ENCODE peak calls at places on chromosomes 16 and 17, in four cellular contexts. G, K, Q and R are unnamed samples.

GRCh38 chr16:56667581-56668571 is at the start of gene MT1G:
- DNase-seq in K (peak; percentile 80), G (peak; percentile 12), Q (no peak), R (peak; percentile 55)

GRCh38 chr16:1543085-1543896 is 9.8 kb downstream of the TMEM204 start:
- DNase-seq in Q (peak; percentile 85), K (peak; percentile 80), G (peak; percentile 65), R (peak; percentile 89)

GRCh38 chr17:82658331-82658730 is 10.1 kb upstream of the WDR45B start:
- DNase-seq in Q (no peak), G (no peak), K (no peak), R (no peak)

GRCh38 chr16:1825864-1826690 is 548 bp downstream of the HAGH start:
- DNase-seq in G (no peak), Q (peak; percentile 62), K (no peak), R (peak; percentile 26)

GRCh38 chr16:88701541-88702363 is 4.5 kb downstream of the RNF166 start:
- DNase-seq in G (no peak), K (no peak), Q (no peak), R (no peak)

GRCh38 chr17:19369846-19370492 is 7.4 kb upstream of the B9D1 start:
- DNase-seq in K (peak; percentile 74), Q (no peak), G (no peak), R (no peak)

GRCh38 chr16:48129926-48130325 is 25.9 kb downstream of the ABCC12 start:
- DNase-seq in Q (no peak), G (no peak), K (no peak), R (no peak)

GRCh38 chr17:21033350-21033749 is 9.5 kb downstream of the USP22 start:
- DNase-seq in K (no peak), G (no peak), Q (peak; percentile 30), R (peak; percentile 25)

GRCh38 chr17:2903193-2903974 is 107.1 kb downstream of the RAP1GAP2 start:
- DNase-seq in K (no peak), Q (no peak), G (no peak), R (no peak)

GRCh38 chr17:32627233-32628008 is 140.6 kb downstream of the CDK5R1 start:
- DNase-seq in G (peak; percentile 30), K (no peak), Q (no peak), R (peak; percentile 42)